ENCODE peak calls at places on chromosomes 2 and 18, in seven cellular contexts. N is Panc1; U is left ventricle myocardium inferior; J is prostate gland; Z is naive thymus-derived CD4-positive, alpha-beta T cell; E is neural progenitor cell; L is Jurkat, Clone E6-1. S is an unnamed sample.

GRCh38 chr2:186044761-186045160 is 306.2 kb downstream of the FSIP2 start:
- DNase-seq in N (no peak), U (no peak), J (no peak), Z (no peak), E (no peak), L (no peak), S (no peak)

GRCh38 chr2:169980001-169980400 is 152.7 kb downstream of the UBR3 start:
- DNase-seq in N (no peak), U (no peak), J (no peak), Z (no peak), E (no peak), L (no peak), S (no peak)

GRCh38 chr2:240236217-240237111 is 96.0 kb upstream of the OTOS start:
- DNase-seq in N (no peak), U (peak), J (no peak), Z (no peak), E (peak), L (no peak), S (no peak)

GRCh38 chr2:143545059-143545458 is 415.8 kb downstream of the ARHGAP15 start:
- DNase-seq in N (no peak), U (no peak), J (no peak), Z (peak), E (no peak), L (peak), S (no peak)

GRCh38 chr2:236367791-236368289 is 103.6 kb upstream of the ASB18 start:
- DNase-seq in N (no peak), U (no peak), J (no peak), Z (no peak), E (no peak), L (no peak), S (peak)

GRCh38 chr18:76414936-76415621 is 80.0 kb downstream of the ZNF516 start:
- DNase-seq in N (no peak), U (peak), J (no peak), Z (no peak), E (no peak), L (no peak), S (no peak)

GRCh38 chr2:143261986-143262784 is 133.0 kb downstream of the ARHGAP15 start:
- DNase-seq in N (no peak), U (peak), J (no peak), Z (no peak), E (no peak), L (peak), S (no peak)

GRCh38 chr2:204545861-204546773 is 842 bp downstream of the PARD3B start:
- DNase-seq in N (no peak), U (no peak), J (peak), Z (peak), E (no peak), L (no peak), S (no peak)

GRCh38 chr2:99066602-99067001 is 74.9 kb upstream of the C2orf15 start:
- DNase-seq in N (no peak), U (no peak), J (no peak), Z (no peak), E (peak), L (peak), S (no peak)

GRCh38 chr18:34787931-34788532 is 77.9 kb downstream of the DTNA start:
- DNase-seq in N (no peak), U (no peak), J (peak), Z (peak), E (peak), L (peak), S (no peak)

GRCh38 chr2:213084261-213084660 is 67.2 kb downstream of the IKZF2 start:
- DNase-seq in N (no peak), U (no peak), J (no peak), Z (no peak), E (no peak), L (no peak), S (no peak)

GRCh38 chr2:23390152-23390551 is 5.2 kb downstream of the KLHL29 start:
- DNase-seq in N (no peak), U (no peak), J (no peak), Z (no peak), E (no peak), L (peak), S (no peak)

GRCh38 chr18:35458677-35459441 is 38.9 kb downstream of the INO80C start:
- DNase-seq in N (peak), U (peak), J (no peak), Z (no peak), E (no peak), L (no peak), S (peak)

GRCh38 chr2:207041753-207042152 is 102.4 kb downstream of the CPO start:
- DNase-seq in N (no peak), U (no peak), J (no peak), Z (no peak), E (no peak), L (no peak), S (no peak)
- H3K4me3 ChIP-seq in N (no peak), U (peak), J (no peak), Z (no peak), E (no peak), L (no peak), S (no peak)

GRCh38 chr2:65500319-65501040 is 68.1 kb upstream of the SPRED2 start:
- DNase-seq in N (no peak), U (no peak), J (no peak), Z (no peak), E (no peak), L (no peak), S (no peak)
- H3K4me3 ChIP-seq in N (no peak), U (no peak), J (no peak), Z (no peak), E (no peak), L (no peak), S (no peak)

DNA sequence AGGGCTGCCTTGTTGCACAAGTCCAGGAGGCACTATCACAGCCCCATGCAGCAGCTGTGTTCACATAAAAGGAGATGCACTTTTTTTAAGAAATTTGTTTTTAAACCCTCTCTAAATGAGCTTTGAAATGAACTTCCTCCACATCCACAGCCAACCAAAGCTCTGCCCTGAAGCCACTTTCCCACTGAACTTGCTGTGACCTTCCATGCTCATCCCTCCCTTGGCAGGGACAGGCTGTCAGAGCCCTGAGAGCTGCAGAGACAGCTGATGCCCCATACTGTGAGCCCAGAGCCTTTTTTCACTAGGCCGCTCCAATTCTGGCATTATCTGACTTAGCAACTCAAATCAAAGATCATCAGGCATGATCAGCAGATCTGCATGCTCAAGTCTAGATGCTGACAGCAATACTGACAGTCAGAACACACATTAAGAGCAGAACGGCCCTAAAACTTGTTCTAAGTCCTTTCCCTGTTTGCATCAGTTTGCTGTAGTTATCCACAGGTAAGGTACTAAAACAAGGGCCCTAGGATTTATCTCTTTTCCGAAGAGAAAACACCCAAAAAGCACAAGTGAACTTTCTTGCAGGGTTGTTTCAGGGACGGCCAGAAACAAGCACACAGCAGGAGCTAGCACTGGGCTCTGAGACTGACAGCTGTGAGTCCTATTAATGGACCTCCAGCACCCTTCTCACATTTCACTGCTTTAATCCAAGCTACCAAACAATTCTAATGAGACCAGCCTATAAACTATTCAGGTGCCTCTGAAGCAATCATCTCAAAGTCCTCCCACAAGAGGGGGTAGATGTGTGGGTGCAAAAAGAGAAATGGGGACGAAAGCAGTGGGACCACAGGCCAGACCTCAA is 34.9 kb downstream of the RNU4ATAC start:
- DNase-seq in N (no peak), U (no peak), J (no peak), Z (no peak), E (no peak), L (no peak), S (no peak)
- H3K4me3 ChIP-seq in N (no peak), U (no peak), J (no peak), Z (no peak), E (no peak), L (no peak), S (no peak)

DNA sequence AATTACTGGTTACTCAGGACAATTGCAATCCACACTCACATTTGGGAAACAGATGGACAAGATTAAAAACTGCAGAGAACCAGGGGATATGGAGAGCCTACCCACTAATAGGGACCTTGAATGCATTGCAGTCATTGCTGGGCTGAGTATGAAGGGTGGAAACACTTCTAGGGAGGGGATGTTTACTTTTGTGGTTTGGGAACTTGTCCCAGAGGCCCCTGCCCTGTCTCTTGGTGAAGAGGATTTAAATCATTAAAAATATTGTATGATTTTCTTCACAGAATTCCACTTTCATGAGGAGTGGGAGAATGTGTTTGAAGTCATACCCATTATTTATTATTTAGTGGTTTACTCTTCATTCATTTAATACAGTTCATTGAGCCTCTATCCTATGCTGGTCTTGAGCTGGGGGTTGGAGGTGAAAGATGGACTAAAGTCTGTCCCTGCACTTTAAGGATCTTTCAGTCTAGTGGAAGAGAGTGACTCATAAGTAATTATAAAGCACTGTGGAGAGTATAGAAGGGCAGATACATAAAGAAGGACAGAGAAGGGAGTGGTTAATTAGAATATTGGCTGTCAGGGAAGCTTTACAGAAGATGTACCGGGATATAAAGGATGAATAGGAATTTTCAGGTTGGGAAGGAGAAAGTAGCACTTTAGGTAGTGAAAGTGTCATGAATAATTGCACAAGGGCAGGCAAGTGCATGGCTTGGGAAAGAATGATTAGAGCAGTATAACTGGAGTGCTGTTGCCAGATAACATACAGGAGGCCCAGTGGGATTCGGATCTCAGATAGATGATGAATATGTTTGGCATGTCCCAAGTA is 313.4 kb downstream of the LPIN1 start:
- DNase-seq in N (no peak), U (no peak), J (no peak), Z (no peak), E (no peak), L (no peak), S (no peak)
- H3K4me3 ChIP-seq in N (no peak), U (no peak), J (no peak), Z (no peak), E (no peak), L (no peak), S (no peak)

DNA sequence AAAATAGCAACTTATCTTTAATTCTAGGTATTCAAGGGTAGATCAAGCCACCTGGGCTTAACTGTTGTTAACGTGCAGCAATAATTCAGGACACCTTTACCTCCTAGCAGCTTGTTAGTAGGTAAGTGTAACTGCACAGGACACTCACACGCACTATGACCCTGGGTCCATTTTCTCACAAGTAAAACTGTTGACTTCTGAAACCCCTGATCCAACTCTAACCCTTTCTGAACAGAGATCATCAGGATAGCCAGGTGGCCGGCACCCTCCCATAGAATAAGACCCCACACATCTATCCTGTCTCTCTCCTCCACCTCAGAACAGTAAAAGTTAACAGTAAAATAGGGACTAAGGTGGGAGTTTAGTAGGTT is 610 bp downstream of the SPC25 start:
- DNase-seq in N (no peak), U (no peak), J (no peak), Z (no peak), E (no peak), L (no peak), S (no peak)
- H3K4me3 ChIP-seq in N (peak), U (peak), J (no peak), Z (peak), E (peak), L (peak), S (peak)

DNA sequence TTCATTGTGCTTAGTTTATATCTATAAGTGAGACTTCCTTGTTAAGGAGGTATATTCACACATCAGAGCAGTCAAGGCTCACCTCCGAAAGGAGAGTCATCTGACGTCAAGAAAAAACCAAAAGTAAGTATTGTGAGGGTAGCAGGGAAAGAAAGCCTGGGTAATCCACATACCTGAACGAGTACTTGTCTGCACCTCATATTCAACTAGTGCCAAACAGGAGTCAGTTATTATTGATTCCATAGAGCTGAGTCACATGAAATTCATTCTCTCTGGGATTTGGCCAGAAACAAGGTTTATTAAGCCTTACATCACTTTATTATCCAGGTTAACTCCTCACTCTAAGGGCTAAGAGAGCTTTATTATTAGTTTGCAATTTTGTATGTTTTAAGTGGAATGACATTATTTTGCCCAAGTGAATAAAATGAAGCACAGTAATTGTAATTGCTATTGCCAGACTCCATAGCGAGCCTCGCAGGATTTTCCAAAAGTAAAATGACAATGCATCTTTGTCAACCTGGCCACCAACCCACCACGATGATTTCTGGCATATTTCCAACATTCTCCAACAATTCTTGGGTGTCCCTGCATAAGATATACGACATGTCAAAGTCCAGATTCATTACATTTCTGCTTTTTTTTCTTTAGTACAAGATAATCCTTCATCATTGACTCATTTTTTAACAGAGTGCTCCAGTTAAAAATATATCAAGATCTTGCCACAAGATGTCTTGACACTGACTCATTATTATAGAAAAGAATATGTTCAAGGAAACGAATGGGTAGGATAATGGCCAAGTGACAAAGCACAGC is 1210.4 kb upstream of the ACVR2A start:
- DNase-seq in N (no peak), U (no peak), J (no peak), Z (no peak), E (no peak), L (no peak), S (no peak)
- H3K4me3 ChIP-seq in N (no peak), U (no peak), J (no peak), Z (no peak), E (no peak), L (no peak), S (no peak)

S was measured in right atrium auricular region.